ENCODE peak calls at places on chromosomes 5 and 9, in four cellular contexts. J is tibial nerve, Y is endodermal cell, K is lung. X is an unnamed sample.

GRCh38 chr9:706073-706472 is 135.4 kb upstream of the DMRT1 start:
- DNase-seq in J (no peak), Y (no peak), K (no peak), X (no peak)

GRCh38 chr9:134434896-134435506 is 108.7 kb downstream of the RXRA start:
- DNase-seq in J (peak; percentile 96), Y (no peak), K (peak; percentile 94), X (peak; percentile 89)

GRCh38 chr5:50751064-50751657 is 84.7 kb downstream of the PARP8 start:
- DNase-seq in J (no peak), Y (peak; percentile 49), K (no peak), X (no peak)

GRCh38 chr5:173534664-173535063 is 81.8 kb downstream of the BOD1 start:
- DNase-seq in J (no peak), Y (no peak), K (no peak), X (no peak)

GRCh38 chr5:17860660-17861315 is 226.5 kb downstream of the TAF11L14 start:
- DNase-seq in J (no peak), Y (no peak), K (no peak), X (no peak)

GRCh38 chr5:79791843-79792242 is 102.2 kb downstream of the CMYA5 start:
- DNase-seq in J (no peak), Y (no peak), K (no peak), X (no peak)

GRCh38 chr5:137737349-137738256 is 1.7 kb upstream of the KLHL3 start:
- DNase-seq in J (no peak), Y (peak; percentile 29), K (no peak), X (no peak)

GRCh38 chr5:74541381-74541781 is 99.1 kb downstream of the ENC1 start:
- DNase-seq in J (no peak), Y (no peak), K (no peak), X (no peak)

GRCh38 chr5:35545190-35545589 is 72.5 kb upstream of the SPEF2 start:
- DNase-seq in J (no peak), Y (no peak), K (no peak), X (no peak)

GRCh38 chr9:23821400-23822181 is 4.4 kb downstream of the ELAVL2 start:
- DNase-seq in J (no peak), Y (peak; percentile 89), K (no peak), X (no peak)

GRCh38 chr5:132211787-132212186 is 15.9 kb downstream of the P4HA2 start:
- DNase-seq in J (no peak), Y (peak; percentile 68), K (no peak), X (no peak)

GRCh38 chr5:37668524-37669047 is 171.3 kb downstream of the GDNF start:
- DNase-seq in J (no peak), Y (peak; percentile 66), K (peak; percentile 76), X (no peak)

GRCh38 chr5:159047081-159047480 is 52.6 kb downstream of the EBF1 start:
- DNase-seq in J (no peak), Y (no peak), K (no peak), X (no peak)

GRCh38 chr5:81825237-81825636 is 74.3 kb upstream of the SSBP2 start:
- DNase-seq in J (peak; percentile 28), Y (no peak), K (peak; percentile 40), X (no peak)

GRCh38 chr5:172821340-172821985 is 12.6 kb upstream of the ERGIC1 start:
- DNase-seq in J (no peak), Y (no peak), K (no peak), X (no peak)

GRCh38 chr9:95177617-95178016 is 139.9 kb downstream of the FANCC start:
- DNase-seq in J (no peak), Y (no peak), K (no peak), X (no peak)

GRCh38 chr5:10532421-10532820 is 31.4 kb upstream of the ANKRD33B start:
- DNase-seq in J (no peak), Y (no peak), K (no peak), X (no peak)

GRCh38 chr9:99606955-99607354 is 214.7 kb upstream of the NR4A3 start:
- DNase-seq in J (no peak), Y (no peak), K (no peak), X (no peak)

GRCh38 chr5:107466233-107466769 is 204.4 kb downstream of the EFNA5 start:
- DNase-seq in J (no peak), Y (peak; percentile 80), K (no peak), X (peak; percentile 17)

GRCh38 chr5:114176356-114176755 is 185.5 kb upstream of the KCNN2 start:
- DNase-seq in J (no peak), Y (no peak), K (no peak), X (no peak)

GRCh38 chr5:72107874-72108199 is 562 bp downstream of the MAP1B start:
- DNase-seq in J (no peak), Y (peak; percentile 80), K (no peak), X (no peak)

GRCh38 chr5:167853421-167853820 is 438.0 kb upstream of the WWC1 start:
- DNase-seq in J (no peak), Y (no peak), K (no peak), X (no peak)

GRCh38 chr9:14031015-14031414 is 282.9 kb downstream of the NFIB start:
- DNase-seq in J (no peak), Y (peak; percentile 63), K (no peak), X (no peak)
- H3K27ac ChIP-seq in J (peak overlapping the region; percentile 88), Y (peak overlapping the region; percentile 1), K (peak overlapping the region; percentile 37), X (no peak overlapping the region)

GRCh38 chr5:139725073-139725830 is 70.4 kb upstream of the PSD2 start:
- DNase-seq in J (no peak), Y (no peak), K (no peak), X (no peak)
- H3K27ac ChIP-seq in J (peak overlapping the region; percentile 87), Y (peak overlapping the region; percentile 21), K (no peak overlapping the region), X (peak overlapping the region; percentile 69)

GRCh38 chr5:943874-944620 is 51.4 kb downstream of the TRIP13 start:
- DNase-seq in J (no peak), Y (no peak), K (no peak), X (no peak)

GRCh38 chr5:945691-946541 is 53.2 kb downstream of the TRIP13 start:
- DNase-seq in J (no peak), Y (no peak), K (no peak), X (no peak)

GRCh38 chr5:943201-943873 is 50.7 kb downstream of the TRIP13 start:
- DNase-seq in J (no peak), Y (no peak), K (no peak), X (no peak)

GRCh38 chr5:944621-944927 is 51.9 kb downstream of the TRIP13 start:
- DNase-seq in J (no peak), Y (no peak), K (no peak), X (no peak)

GRCh38 chr5:944992-945685 is 52.5 kb downstream of the TRIP13 start:
- DNase-seq in J (no peak), Y (no peak), K (no peak), X (no peak)
- H3K27ac ChIP-seq in J (no peak overlapping the region), Y (peak overlapping the region; percentile 92), K (no peak overlapping the region), X (no peak overlapping the region)

GRCh38 chr9:93617273-93617672 is 40.9 kb downstream of the PHF2 start:
- DNase-seq in J (no peak), Y (peak; percentile 47), K (no peak), X (no peak)
- H3K27ac ChIP-seq in J (no peak overlapping the region), Y (peak overlapping the region; percentile 24), K (no peak overlapping the region), X (no peak overlapping the region)

DNA sequence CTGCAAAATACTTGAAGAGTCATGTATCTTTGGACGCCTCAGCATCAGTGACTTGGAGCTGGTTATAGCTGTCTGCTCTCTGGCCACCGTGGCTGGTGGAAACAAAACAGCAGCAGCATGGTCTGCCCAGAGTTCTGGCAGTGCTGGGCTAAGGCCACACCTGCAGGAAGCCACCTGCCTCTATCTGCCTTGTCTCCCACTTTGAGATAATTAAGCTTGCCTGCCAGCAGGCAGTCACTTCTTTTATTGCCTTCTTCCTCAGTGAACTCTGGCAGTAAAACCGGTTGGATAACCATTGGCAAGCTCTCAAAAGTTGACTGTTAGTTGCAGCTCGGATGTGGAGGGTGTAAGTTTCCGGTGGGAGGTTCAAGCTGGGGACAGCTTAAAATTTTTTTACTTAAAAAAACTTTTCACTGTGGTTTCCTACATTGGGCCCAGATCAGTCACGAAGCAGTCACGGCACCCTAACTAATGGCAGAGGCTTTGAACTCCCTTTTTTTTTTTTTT is 4.9 kb downstream of the SMIM3 start:
- DNase-seq in J (no peak), Y (peak; percentile 80), K (peak; percentile 63), X (no peak)
- H3K27ac ChIP-seq in J (peak overlapping the region; percentile 95), Y (no peak overlapping the region), K (peak overlapping the region; percentile 67), X (peak overlapping the region; percentile 73)

GRCh38 chr5:39933061-39933460 is 508.3 kb upstream of the DAB2 start:
- DNase-seq in J (no peak), Y (no peak), K (no peak), X (no peak)
- H3K27ac ChIP-seq in J (no peak overlapping the region), Y (no peak overlapping the region), K (no peak overlapping the region), X (no peak overlapping the region)

GRCh38 chr9:128945798-128946501 is 1.5 kb downstream of the DOLK start:
- DNase-seq in J (no peak), Y (no peak), K (no peak), X (no peak)

GRCh38 chr9:128943832-128944620 is 3.4 kb downstream of the DOLK start:
- DNase-seq in J (no peak), Y (no peak), K (no peak), X (no peak)

GRCh38 chr9:128946544-128946943 is 859 bp downstream of the DOLK start:
- DNase-seq in J (no peak), Y (no peak), K (no peak), X (no peak)

GRCh38 chr9:128947423-128948310 is at the start of the genes DOLK and NUP188:
- DNase-seq in J (peak; percentile 95), Y (peak; percentile 99), K (peak; percentile 98), X (peak; percentile 98)

DNA sequence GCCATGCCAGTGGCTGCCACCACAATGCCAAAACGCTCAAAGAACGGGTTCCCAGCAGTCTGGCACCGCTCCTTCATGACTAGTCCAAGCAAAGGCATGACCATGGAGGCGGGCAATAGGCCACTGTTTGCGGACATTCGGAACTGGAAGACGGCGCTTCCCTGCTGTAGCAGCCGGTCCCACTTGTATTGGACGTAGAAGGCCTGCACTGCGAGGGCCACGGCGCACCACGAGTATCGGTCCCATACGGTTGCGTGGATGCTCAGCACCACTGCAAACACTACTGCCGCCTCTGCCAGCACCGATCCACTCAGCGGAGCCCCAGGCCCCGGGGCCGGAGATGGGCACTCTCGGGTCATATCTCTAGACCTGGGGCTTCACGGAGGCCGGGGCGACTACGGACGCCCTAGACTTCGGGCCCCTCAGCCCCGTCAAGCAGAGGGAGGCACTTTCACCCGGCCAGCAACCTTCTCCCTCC is 419 bp downstream of the DOLK start:
- DNase-seq in J (no peak), Y (no peak), K (no peak), X (peak; percentile 69)
- H3K27ac ChIP-seq in J (peak overlapping the region; percentile 95), Y (no peak overlapping the region), K (peak overlapping the region; percentile 95), X (peak overlapping the region; percentile 92)

GRCh38 chr9:121071356-121071755 is 3.4 kb upstream of the CNTRL start:
- DNase-seq in J (no peak), Y (no peak), K (no peak), X (no peak)
- H3K27ac ChIP-seq in J (peak overlapping the region; percentile 90), Y (no peak overlapping the region), K (peak overlapping the region; percentile 76), X (no peak overlapping the region)

GRCh38 chr9:3467593-3468219 is 58.1 kb downstream of the RFX3 start:
- DNase-seq in J (no peak), Y (peak; percentile 79), K (peak; percentile 31), X (peak; percentile 7)
- H3K27ac ChIP-seq in J (no peak overlapping the region), Y (no peak overlapping the region), K (no peak overlapping the region), X (no peak overlapping the region)